ENCODE peak calls at places on chromosomes 7 and 10, in four cellular contexts. I, W, Z and S are unnamed samples.

GRCh38 chr10:122348512-122348911 is 26.0 kb upstream of the PLEKHA1 start:
- DNase-seq in I (no peak), W (no peak), Z (no peak), S (no peak)

GRCh38 chr10:115941247-115941840 is 331.7 kb downstream of the GFRA1 start:
- DNase-seq in I (no peak), W (no peak), Z (no peak), S (no peak)

GRCh38 chr7:112022128-112022527 is 184.1 kb downstream of the DOCK4 start:
- DNase-seq in I (no peak), W (no peak), Z (peak; percentile 6), S (no peak)

GRCh38 chr10:71246591-71247143 is 34.3 kb downstream of the UNC5B start:
- DNase-seq in I (no peak), W (no peak), Z (no peak), S (no peak)

GRCh38 chr7:111113263-111114017 is 22.5 kb downstream of the LRRN3 start:
- DNase-seq in I (no peak), W (no peak), Z (peak; percentile 86), S (no peak)

GRCh38 chr10:70119197-70119596 is 13.4 kb downstream of the AIFM2 start:
- DNase-seq in I (peak; percentile 52), W (no peak), Z (no peak), S (no peak)

GRCh38 chr7:131224996-131225395 is 102.7 kb upstream of the MKLN1 start:
- DNase-seq in I (no peak), W (no peak), Z (no peak), S (no peak)

GRCh38 chr10:59907918-59908807 is 1.8 kb upstream of the CCDC6 start:
- DNase-seq in I (no peak), W (peak; percentile 33), Z (peak; percentile 85), S (no peak)

GRCh38 chr10:102175415-102175814 is 23.2 kb downstream of the NOLC1 start:
- DNase-seq in I (no peak), W (no peak), Z (peak; percentile 85), S (no peak)

GRCh38 chr10:89744021-89744420 is 42.6 kb downstream of the KIF20B start:
- DNase-seq in I (no peak), W (no peak), Z (peak; percentile 55), S (no peak)

GRCh38 chr10:45453639-45454250 is 79.7 kb downstream of the ALOX5 start:
- DNase-seq in I (no peak), W (no peak), Z (no peak), S (no peak)

GRCh38 chr10:24468281-24468751 is 255.4 kb downstream of the ARHGAP21 start:
- DNase-seq in I (no peak), W (no peak), Z (no peak), S (no peak)

GRCh38 chr7:112788778-112789343 is 1.3 kb downstream of the TMEM168 start:
- DNase-seq in I (no peak), W (no peak), Z (no peak), S (no peak)

GRCh38 chr7:112132123-112132694 is 74.0 kb downstream of the DOCK4 start:
- DNase-seq in I (no peak), W (no peak), Z (no peak), S (no peak)

GRCh38 chr10:16967866-16968721 is 150.9 kb upstream of the RSU1 start:
- DNase-seq in I (no peak), W (no peak), Z (peak; percentile 93), S (no peak)

GRCh38 chr7:76507723-76508406 is 2.5 kb upstream of the UPK3B start:
- DNase-seq in I (peak; percentile 64), W (no peak), Z (no peak), S (no peak)

DNA sequence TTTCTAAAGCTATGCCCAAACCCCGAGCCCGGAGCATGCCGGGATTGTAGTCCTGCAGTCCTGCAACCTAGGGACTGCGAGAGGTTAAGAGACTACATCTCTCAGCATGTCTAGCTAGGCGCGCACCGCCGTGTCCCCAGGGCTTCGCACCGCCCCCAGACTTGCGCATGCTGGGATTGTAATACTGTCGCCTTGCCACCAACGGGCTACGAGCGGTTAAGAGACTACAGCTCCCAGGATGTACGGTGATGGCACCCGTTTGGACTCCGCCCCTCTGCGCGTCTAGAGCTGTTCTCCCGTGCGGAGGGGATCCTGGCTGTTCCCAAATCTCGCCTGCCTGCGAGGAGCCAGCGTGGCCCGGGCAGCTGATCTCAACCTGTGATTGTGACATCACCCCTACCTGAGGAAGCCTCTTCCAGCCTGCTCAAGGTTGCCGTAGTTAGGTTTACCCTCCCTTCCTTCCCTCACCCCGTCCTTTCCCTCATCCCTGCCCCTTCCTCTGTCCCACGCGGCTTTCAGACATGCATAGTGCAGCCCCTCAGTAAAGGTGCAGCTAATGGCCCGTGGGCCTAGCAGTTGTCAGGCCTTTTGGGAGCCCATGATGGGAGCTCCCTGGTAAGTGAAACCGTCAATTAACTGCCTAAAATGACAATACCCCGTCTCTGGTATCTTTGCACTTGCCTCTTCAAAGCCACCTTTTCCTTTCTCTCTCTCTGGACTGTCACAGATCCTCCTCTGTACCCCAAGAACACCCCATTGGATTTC is 6.3 kb upstream of the ZNF736 start:
- DNase-seq in I (peak; percentile 99), W (peak; percentile 80), Z (peak; percentile 68), S (peak; percentile 97)
- TF ChIP-seq POLR2A in I (no peak), W (no peak), Z (no peak), S (peak; percentile 23)

DNA sequence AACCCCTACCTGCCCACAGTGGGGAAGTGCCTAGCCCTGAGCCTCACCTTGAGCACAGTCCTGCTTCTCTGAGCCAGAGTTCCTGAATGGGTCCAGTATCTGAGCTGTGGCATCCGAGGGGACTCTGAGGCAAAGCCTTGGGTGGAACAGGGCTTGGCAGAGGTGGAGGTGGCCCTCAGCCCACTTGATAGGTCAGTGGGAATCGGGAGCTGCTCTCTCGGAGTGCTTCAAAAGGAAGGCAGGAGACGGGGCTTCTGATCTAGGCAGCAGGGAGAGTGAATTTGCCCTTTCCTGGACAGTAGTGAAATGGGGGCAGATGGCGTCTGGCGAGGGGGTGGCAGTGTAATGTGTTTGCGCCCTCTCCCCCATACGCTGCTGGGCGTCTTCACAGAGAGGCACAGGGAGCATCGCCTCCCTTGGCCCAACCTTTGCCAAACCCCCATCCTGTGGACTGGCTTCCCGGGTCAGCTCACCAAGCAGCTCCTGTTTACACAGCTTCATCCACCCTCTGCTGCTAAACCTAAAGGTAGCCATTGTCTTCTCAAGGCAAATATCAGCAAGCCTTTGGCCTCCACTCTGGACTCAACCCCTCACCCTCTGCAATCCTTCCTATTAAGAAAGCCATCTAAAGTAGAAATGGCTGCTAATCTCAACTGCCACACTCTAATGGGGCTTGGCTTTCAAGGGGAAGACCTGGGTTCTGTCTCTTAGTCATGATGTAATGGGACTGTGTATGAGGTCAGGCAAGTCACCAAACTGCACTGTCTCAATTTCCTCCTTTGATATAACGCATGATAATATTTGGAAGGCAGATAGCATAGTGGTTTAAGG is 21.1 kb upstream of the VDAC2 start:
- DNase-seq in I (no peak), W (no peak), Z (no peak), S (no peak)
- TF ChIP-seq POLR2A in I (no peak), W (no peak), Z (no peak), S (no peak)

DNA sequence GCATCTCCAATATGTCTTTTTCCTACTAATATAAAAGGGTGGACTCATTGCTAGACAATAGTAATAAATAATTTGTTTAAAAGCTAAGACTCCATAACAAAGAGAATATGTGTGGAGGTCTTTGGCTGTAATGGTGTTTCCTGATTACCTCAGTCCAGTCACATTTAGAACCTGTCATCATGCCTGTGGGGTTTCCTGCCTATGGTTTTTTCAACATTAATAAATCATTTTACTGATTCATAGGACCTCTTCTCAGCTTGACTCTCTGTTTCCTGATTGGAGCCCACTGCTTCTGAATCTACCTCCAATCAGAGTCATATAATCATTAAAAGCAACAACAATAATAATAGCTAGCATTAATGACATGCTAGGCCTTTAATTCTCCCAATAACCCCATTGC is 52.4 kb upstream of the GNAI1 start:
- DNase-seq in I (no peak), W (no peak), Z (peak; percentile 10), S (no peak)
- TF ChIP-seq POLR2A in I (no peak), W (no peak), Z (no peak), S (no peak)

GRCh38 chr10:119723624-119724023 is 2.2 kb upstream of the INPP5F start:
- DNase-seq in I (no peak), W (no peak), Z (no peak), S (no peak)

GRCh38 chr10:119726291-119727261 is 726 bp downstream of the INPP5F start:
- DNase-seq in I (no peak), W (no peak), Z (no peak), S (no peak)

GRCh38 chr10:119723161-119723560 is 2.7 kb upstream of the INPP5F start:
- DNase-seq in I (no peak), W (no peak), Z (no peak), S (no peak)

GRCh38 chr10:119724630-119725549 is 960 bp upstream of the INPP5F start:
- DNase-seq in I (no peak), W (no peak), Z (peak; percentile 40), S (no peak)

GRCh38 chr10:119725550-119726290 is at the start of gene INPP5F:
- DNase-seq in I (peak; percentile 100), W (peak; percentile 97), Z (peak; percentile 96), S (peak; percentile 98)
- TF ChIP-seq POLR2A in I (no peak), W (peak; percentile 62), Z (peak; percentile 60), S (no peak)

GRCh38 chr7:106369816-106370215 is 85.0 kb upstream of the NAMPT start:
- DNase-seq in I (no peak), W (no peak), Z (no peak), S (no peak)
- TF ChIP-seq POLR2A in I (no peak), W (no peak), Z (no peak), S (no peak)